ENCODE peak calls at places on chromosomes 4 and X, in ten cellular contexts. Q, E, L, H, U, I, F, K, D and T are unnamed samples.

GRCh38 chr4:40731792-40732245 is 17.9 kb upstream of the NSUN7 start:
- DNase-seq in U (no peak), F (peak; percentile 42), I (no peak), E (peak; percentile 4), L (no peak), K (no peak), D (peak; percentile 61), Q (no peak), H (peak; percentile 76), T (no peak)

GRCh38 chr4:112604590-112604989 is 32.1 kb downstream of the ZGRF1 start:
- DNase-seq in U (peak; percentile 84), K (no peak), I (peak; percentile 52), Q (peak; percentile 35), E (peak; percentile 75), H (no peak), L (no peak), F (peak; percentile 58), D (peak; percentile 74), T (peak; percentile 45)

GRCh38 chrX:54419559-54420302 is 20.5 kb upstream of the TSR2 start:
- DNase-seq in I (no peak), U (no peak), F (no peak), H (no peak), Q (no peak), K (no peak), D (no peak), E (no peak), L (no peak), T (no peak)

GRCh38 chr4:6109842-6110560 is 90.3 kb downstream of the JAKMIP1 start:
- DNase-seq in E (no peak), L (peak; percentile 43), U (no peak), F (peak; percentile 40), Q (peak; percentile 24), H (no peak), I (peak; percentile 9), D (peak; percentile 77), K (no peak), T (no peak)

GRCh38 chr4:142719854-142720541 is 126.1 kb downstream of the INPP4B start:
- DNase-seq in K (no peak), U (peak; percentile 49), Q (peak; percentile 84), E (peak; percentile 42), L (no peak), I (peak; percentile 85), F (no peak), D (peak; percentile 14), H (no peak), T (peak; percentile 54)

GRCh38 chr4:15536552-15537499 is 67.1 kb downstream of the CC2D2A start:
- DNase-seq in Q (no peak), F (no peak), U (no peak), K (no peak), D (no peak), H (no peak), E (no peak), I (no peak), L (no peak), T (no peak)

GRCh38 chr4:79653871-79654270 is 245.8 kb upstream of the GK2 start:
- DNase-seq in F (no peak), D (no peak), I (peak; percentile 72), Q (no peak), L (no peak), U (peak; percentile 56), E (no peak), H (no peak), K (no peak), T (no peak)

GRCh38 chrX:20265726-20266681 is 705 bp downstream of the RPS6KA3 start:
- DNase-seq in K (peak; percentile 34), U (peak; percentile 34), H (peak; percentile 87), L (peak; percentile 59), E (no peak), F (peak; percentile 7), Q (peak; percentile 16), I (no peak), D (peak; percentile 55), T (peak; percentile 57)

GRCh38 chr4:3735196-3735595 is 31.0 kb upstream of the ADRA2C start:
- DNase-seq in L (no peak), I (no peak), U (no peak), E (no peak), D (no peak), Q (no peak), F (no peak), H (no peak), K (no peak), T (no peak)

GRCh38 chr4:128521634-128522253 is 234.1 kb upstream of the PGRMC2 start:
- DNase-seq in I (peak; percentile 34), L (no peak), U (peak; percentile 24), K (no peak), Q (no peak), H (no peak), E (peak; percentile 69), D (no peak), F (no peak), T (no peak)

GRCh38 chr4:75698162-75698962 is 25.2 kb upstream of the G3BP2 start:
- DNase-seq in Q (no peak), L (no peak), E (no peak), I (no peak), K (no peak), D (no peak), U (no peak), H (no peak), F (no peak), T (no peak)

GRCh38 chr4:14264437-14264836 is 636.9 kb upstream of the BOD1L1 start:
- DNase-seq in Q (no peak), E (peak; percentile 27), L (no peak), K (no peak), I (peak; percentile 24), U (peak; percentile 19), F (no peak), H (no peak), D (peak; percentile 5), T (peak; percentile 16)

GRCh38 chr4:7201351-7202305 is 9.3 kb downstream of the SORCS2 start:
- DNase-seq in U (no peak), D (no peak), L (no peak), K (peak; percentile 73), I (no peak), F (peak; percentile 2), E (no peak), Q (no peak), H (no peak), T (no peak)

DNA sequence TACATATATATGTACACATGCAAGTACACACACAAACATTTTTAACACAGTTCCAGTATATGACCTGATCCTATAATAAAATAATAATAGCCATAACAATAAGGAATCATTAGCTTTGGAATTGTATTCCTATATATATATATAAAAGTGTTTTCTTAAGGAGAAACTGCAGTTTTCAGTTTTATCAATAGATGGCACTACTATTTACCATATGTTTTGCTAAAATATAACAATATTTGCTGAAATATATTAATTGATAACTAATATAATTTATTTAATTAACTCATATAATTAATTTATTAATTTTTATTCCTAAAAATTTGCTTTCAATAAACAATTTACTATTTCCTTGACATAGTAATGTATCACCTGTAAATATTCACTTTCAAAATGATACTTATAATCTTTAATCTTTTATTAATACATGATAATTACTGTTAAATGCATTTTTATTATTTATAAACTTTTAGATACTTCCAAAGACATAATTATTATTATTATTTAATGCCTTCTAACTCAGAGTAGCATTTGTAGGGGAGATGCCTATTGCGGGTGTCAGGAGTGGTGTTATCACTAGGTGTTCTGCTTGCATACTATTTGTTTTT is 599.5 kb downstream of the FSTL5 start:
- DNase-seq in I (peak; percentile 40), Q (no peak), F (no peak), L (no peak), U (peak; percentile 67), E (peak; percentile 32), K (no peak), H (no peak), D (peak; percentile 21), T (peak; percentile 27)
- TF ChIP-seq CTCF in I (no peak), Q (peak; percentile 35), F (no peak), L (no peak), U (peak; percentile 46), E (no peak), K (no peak), H (no peak), D (peak; percentile 63), T (no peak)

DNA sequence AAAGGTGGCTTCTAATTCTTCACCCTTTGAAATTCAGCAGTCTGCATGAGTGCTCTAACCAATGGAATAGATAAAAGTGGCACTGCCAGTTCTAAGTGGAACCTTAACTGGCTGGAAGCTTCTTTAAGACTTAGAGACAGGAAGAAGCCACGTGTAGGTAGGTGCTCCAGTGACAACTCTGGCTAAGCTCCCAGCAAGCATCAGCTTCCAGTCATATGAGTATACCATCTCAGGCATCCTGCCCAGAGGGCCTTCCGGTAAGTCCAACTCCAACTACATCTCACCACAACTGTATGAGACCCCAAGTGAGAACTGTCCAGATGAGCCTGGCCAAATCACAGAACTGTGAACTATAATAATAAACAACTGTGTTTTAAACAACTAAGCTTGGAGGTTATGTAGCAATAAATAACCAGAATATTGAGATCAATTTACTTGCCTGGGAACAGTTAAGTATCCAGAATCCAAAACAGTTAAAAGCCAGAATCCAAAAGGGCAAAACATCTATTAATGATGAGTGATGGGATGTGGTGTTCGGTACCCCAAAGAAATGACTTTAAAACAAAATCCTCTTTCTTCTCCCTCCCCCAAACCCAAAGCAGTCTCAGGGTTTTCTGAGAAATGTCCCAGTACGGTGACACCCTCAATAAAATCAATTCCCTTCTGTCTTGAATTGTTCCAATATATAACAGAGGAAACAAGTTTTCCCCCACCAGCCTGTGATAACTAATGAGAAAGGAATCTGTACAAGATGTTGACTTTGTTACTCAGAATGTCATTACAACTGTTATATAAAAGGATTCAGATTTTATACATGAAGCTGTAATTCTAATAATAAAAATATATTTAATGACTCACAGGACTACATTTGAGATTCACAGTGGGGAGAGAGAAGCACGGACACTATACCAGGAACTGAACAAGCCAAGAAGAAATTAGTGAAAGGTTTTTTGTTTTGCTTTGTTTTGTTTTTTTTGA is 4.2 kb downstream of the TSPAN5 start:
- DNase-seq in Q (peak; percentile 80), U (peak; percentile 95), H (no peak), F (no peak), L (no peak), E (peak; percentile 88), K (peak; percentile 27), D (no peak), I (peak; percentile 88), T (peak; percentile 94)
- H3K4me3 ChIP-seq in Q (no peak overlapping the region), U (peak overlapping the region; percentile 34), H (no peak overlapping the region), F (no peak overlapping the region), L (no peak overlapping the region), E (no peak overlapping the region), K (no peak overlapping the region), D (no peak overlapping the region), I (no peak overlapping the region), T (peak overlapping the region; percentile 95)

DNA sequence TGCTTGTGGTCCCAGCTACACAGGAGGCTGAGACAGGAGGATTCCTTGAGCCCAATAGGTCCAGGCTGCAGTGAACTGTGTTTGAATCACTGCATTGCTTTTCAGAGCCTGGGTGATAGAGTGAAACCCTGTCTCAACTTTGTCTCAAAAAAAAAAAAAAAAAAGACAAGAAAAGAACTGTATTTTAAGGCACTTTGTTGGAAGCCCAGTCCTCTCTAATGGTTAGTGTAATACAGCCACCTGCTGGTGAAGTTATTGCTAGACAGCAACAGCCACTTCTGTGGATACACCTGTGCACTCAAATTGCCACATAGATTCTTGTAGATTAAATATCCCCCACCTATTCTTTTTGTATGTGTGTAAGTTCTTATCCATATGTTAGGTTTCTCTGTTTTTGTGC is 10.1 kb upstream of the FGG start:
- DNase-seq in F (no peak), L (no peak), U (peak; percentile 83), K (no peak), I (peak; percentile 51), Q (peak; percentile 36), E (peak; percentile 56), D (peak; percentile 82), H (no peak), T (no peak)
- TF ChIP-seq CTCF in F (peak; percentile 64), L (no peak), U (peak; percentile 75), K (no peak), I (peak; percentile 59), Q (peak; percentile 77), E (peak; percentile 60), D (peak; percentile 69), H (peak; percentile 56), T (peak; percentile 57)

GRCh38 chr4:107837298-107837697 is 12.6 kb downstream of the SGMS2 start:
- DNase-seq in Q (no peak), H (no peak), E (no peak), I (peak; percentile 28), F (no peak), U (no peak), D (no peak), L (no peak), K (no peak), T (no peak)
- H3K4me3 ChIP-seq in Q (no peak overlapping the region), H (no peak overlapping the region), E (no peak overlapping the region), I (no peak overlapping the region), F (no peak overlapping the region), U (no peak overlapping the region), D (no peak overlapping the region), L (no peak overlapping the region), K (no peak overlapping the region), T (no peak overlapping the region)